ENCODE peak calls at places on chromosomes 1 and 21, in ten cellular contexts. Y, Q, X, A, V, C, W, N, S and J are unnamed samples. For H3K4me1, the result is how much of the 10 kb centered on the place peaks cover.

GRCh38 chr1:31848381-31848897 is 32.6 kb upstream of the SPOCD1 start:
- DNase-seq in S (no peak), Y (no peak), N (peak), C (no peak), Q (no peak), W (peak), X (no peak), A (peak), V (no peak), J (peak)

GRCh38 chr1:30383131-30383793 is 340.1 kb downstream of the MATN1 start:
- DNase-seq in V (no peak), N (no peak), X (no peak), W (no peak), A (peak), Y (no peak), S (no peak), Q (no peak), C (peak), J (no peak)

GRCh38 chr21:26795866-26796329 is 49.3 kb downstream of the ADAMTS1 start:
- DNase-seq in S (no peak), Y (no peak), W (no peak), N (no peak), A (no peak), C (peak), V (peak), X (peak), Q (no peak), J (no peak)

GRCh38 chr1:194043984-194044755 is 857.8 kb upstream of the B3GALT2 start:
- DNase-seq in Q (no peak), S (no peak), C (peak), A (no peak), N (no peak), Y (no peak), W (no peak), V (no peak), X (no peak), J (no peak)

GRCh38 chr1:33337994-33338494 is 17.1 kb upstream of the A3GALT2 start:
- DNase-seq in Q (no peak), C (peak), A (no peak), S (no peak), X (no peak), W (no peak), V (no peak), Y (no peak), N (no peak), J (no peak)

GRCh38 chr1:205172729-205173366 is 38.7 kb downstream of the DSTYK start:
- DNase-seq in W (no peak), A (no peak), Q (no peak), C (peak), V (no peak), S (no peak), X (peak), N (no peak), Y (peak), J (no peak)

GRCh38 chr1:184643661-184644060 is 111.0 kb downstream of the EDEM3 start:
- DNase-seq in A (no peak), X (no peak), C (no peak), Y (no peak), Q (no peak), W (no peak), S (no peak), V (no peak), N (no peak), J (no peak)

GRCh38 chr1:1926886-1927660 is 8.0 kb upstream of the TMEM52 start:
- DNase-seq in Y (no peak), C (no peak), W (no peak), N (no peak), A (no peak), V (no peak), Q (no peak), S (no peak), X (peak), J (no peak)

GRCh38 chr1:28509705-28510349 is 4.0 kb downstream of the RCC1 start:
- DNase-seq in V (no peak), Y (no peak), X (no peak), Q (no peak), C (peak), A (no peak), N (no peak), S (no peak), W (no peak), J (no peak)

GRCh38 chr21:29145354-29145782 is 14.9 kb downstream of the MAP3K7CL start:
- DNase-seq in N (no peak), Y (no peak), C (peak), V (no peak), X (peak), A (no peak), Q (no peak), W (no peak), S (no peak), J (no peak)

GRCh38 chr1:168392958-168393357 is 112.3 kb downstream of the TBX19 start:
- DNase-seq in V (no peak), S (no peak), N (no peak), W (no peak), X (no peak), Q (no peak), Y (no peak), C (peak), A (no peak), J (no peak)

GRCh38 chr1:38777464-38777957 is 82.1 kb downstream of the RRAGC start:
- DNase-seq in V (no peak), Y (no peak), W (no peak), C (no peak), X (peak), S (no peak), A (no peak), N (no peak), Q (peak), J (no peak)

GRCh38 chr1:236143104-236143948 is 987 bp downstream of the GPR137B start:
- DNase-seq in Q (no peak), C (peak), S (no peak), Y (no peak), N (no peak), A (no peak), X (peak), W (no peak), V (no peak), J (peak)

GRCh38 chr1:200912737-200913407 is 18.2 kb downstream of the INAVA start:
- DNase-seq in X (no peak), W (no peak), A (no peak), N (no peak), Q (no peak), C (no peak), V (no peak), Y (no peak), S (no peak), J (no peak)

GRCh38 chr1:156500847-156501686 is 492 bp upstream of the MEF2D start:
- DNase-seq in N (peak), A (peak), W (peak), C (peak), S (peak), V (peak), Y (peak), X (peak), Q (peak), J (peak)

GRCh38 chr21:41142051-41142795 is 25.7 kb upstream of the BACE2 start:
- DNase-seq in Y (peak), V (no peak), Q (no peak), X (no peak), S (no peak), A (no peak), N (no peak), C (peak), W (no peak), J (no peak)

GRCh38 chr21:37383066-37383465 is 16.5 kb downstream of the DYRK1A start:
- DNase-seq in X (no peak), W (no peak), A (no peak), N (no peak), Y (no peak), S (no peak), V (no peak), C (peak), Q (no peak), J (no peak)

GRCh38 chr1:64974288-64974825 is 8.0 kb upstream of the JAK1 start:
- DNase-seq in N (no peak), X (no peak), W (no peak), A (no peak), V (no peak), Y (no peak), C (no peak), Q (no peak), S (no peak), J (no peak)

GRCh38 chr1:217369996-217370551 is 260.8 kb downstream of the GPATCH2 start:
- DNase-seq in N (no peak), W (no peak), V (no peak), Q (no peak), Y (no peak), S (no peak), A (no peak), X (no peak), C (no peak), J (no peak)

GRCh38 chr1:75521658-75522057 is 89.3 kb downstream of the SLC44A5 start:
- DNase-seq in A (no peak), C (no peak), S (no peak), Q (no peak), Y (no peak), N (no peak), X (no peak), V (no peak), W (no peak), J (no peak)

GRCh38 chr1:227906550-227906991 is 41.2 kb downstream of the WNT9A start:
- DNase-seq in C (no peak), S (no peak), V (no peak), Y (no peak), N (no peak), Q (no peak), X (no peak), W (no peak), A (no peak), J (no peak)

GRCh38 chr1:150842964-150843363 is 33.4 kb downstream of the ARNT start:
- DNase-seq in C (no peak), X (no peak), Y (no peak), A (no peak), Q (no peak), W (no peak), N (no peak), V (no peak), S (no peak), J (no peak)

GRCh38 chr1:240909701-240910457 is 297.9 kb upstream of the GREM2 start:
- DNase-seq in W (no peak), V (no peak), X (no peak), S (no peak), Y (no peak), A (no peak), N (no peak), C (no peak), Q (no peak), J (no peak)

GRCh38 chr1:45340816-45341215 is 576 bp upstream of the MUTYH start:
- DNase-seq in A (no peak), Y (no peak), N (no peak), X (peak), C (peak), Q (no peak), V (no peak), S (no peak), W (no peak), J (no peak)

GRCh38 chr1:97806996-97807395 is 113.8 kb downstream of the DPYD start:
- DNase-seq in N (no peak), X (no peak), V (no peak), Q (no peak), A (no peak), S (no peak), C (peak), Y (no peak), W (no peak), J (no peak)

GRCh38 chr1:3465935-3466321 is 11.5 kb downstream of the ARHGEF16 start:
- DNase-seq in A (peak), Q (no peak), C (no peak), X (no peak), N (no peak), S (peak), Y (no peak), W (no peak), V (no peak), J (no peak)

GRCh38 chr21:35025206-35026152 is 23.6 kb downstream of the RUNX1 start:
- DNase-seq in A (no peak), Y (no peak), N (no peak), S (no peak), Q (no peak), X (no peak), W (no peak), V (no peak), C (peak), J (no peak)

GRCh38 chr1:221715321-221716169 is 26.3 kb downstream of the DUSP10 start:
- DNase-seq in W (no peak), Y (no peak), N (no peak), S (no peak), C (no peak), X (peak), A (no peak), Q (no peak), V (no peak), J (no peak)

GRCh38 chr1:153428790-153429189 is 12.5 kb downstream of the S100A7A start:
- DNase-seq in X (no peak), C (no peak), A (no peak), N (no peak), S (no peak), W (no peak), Y (no peak), V (no peak), Q (peak), J (no peak)

GRCh38 chr1:112325504-112325903 is 70.5 kb upstream of the CTTNBP2NL start:
- DNase-seq in V (no peak), S (no peak), C (peak), A (no peak), W (no peak), Q (no peak), Y (no peak), N (no peak), X (peak), J (no peak)

GRCh38 chr1:21828506-21829210 is 16.6 kb downstream of the LDLRAD2 start:
- DNase-seq in V (no peak), A (no peak), C (no peak), X (no peak), Y (no peak), S (no peak), W (no peak), Q (no peak), N (no peak), J (no peak)

DNA sequence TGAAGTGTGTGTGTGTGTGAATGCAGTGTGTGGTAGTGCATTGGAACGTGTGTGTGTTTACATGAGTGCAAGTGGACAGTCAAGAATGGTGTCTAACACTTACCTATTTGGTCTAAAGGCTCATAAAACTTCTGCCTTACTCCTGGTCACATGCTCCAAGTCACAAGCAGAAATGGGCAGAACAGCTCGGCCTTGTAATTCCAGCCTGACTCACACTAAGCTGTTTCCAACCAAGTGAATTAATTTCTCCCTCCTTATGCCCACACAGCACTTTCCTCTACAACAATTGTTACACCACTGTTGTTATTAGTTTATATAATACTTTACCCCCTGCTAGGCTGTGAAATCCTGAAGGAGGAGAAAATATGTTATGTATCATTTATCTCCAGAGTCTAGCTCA is 43.8 kb downstream of the DDR2 start:
- DNase-seq in C (peak), N (no peak), A (no peak), S (no peak), X (peak), W (no peak), V (no peak), Q (no peak), Y (no peak), J (no peak)
- H3K4me1 ChIP-seq in C (under half), N (under half), A (under half), S (under half), X (under half), W (under half), V (under half), Q (half or more), Y (under half), J (under half)

GRCh38 chr1:199687321-199687720 is 340.2 kb upstream of the NR5A2 start:
- DNase-seq in X (no peak), V (no peak), A (no peak), Y (no peak), S (no peak), Q (no peak), W (no peak), N (no peak), C (peak), J (no peak)

GRCh38 chr1:199684686-199685273 is 342.7 kb upstream of the NR5A2 start:
- DNase-seq in N (no peak), A (no peak), X (peak), Y (no peak), V (no peak), S (no peak), Q (no peak), W (no peak), C (peak), J (peak)

GRCh38 chr1:199685369-199685768 is 342.1 kb upstream of the NR5A2 start:
- DNase-seq in W (no peak), C (peak), A (no peak), V (no peak), S (no peak), Q (no peak), N (no peak), Y (no peak), X (peak), J (no peak)

GRCh38 chr1:199682081-199682480 is 345.4 kb upstream of the NR5A2 start:
- DNase-seq in Y (no peak), W (no peak), Q (no peak), X (no peak), C (no peak), V (no peak), A (no peak), N (no peak), S (no peak), J (no peak)
- H3K27ac ChIP-seq in Y (no peak), W (no peak), Q (no peak), X (no peak), C (no peak), V (no peak), A (no peak), N (no peak), S (no peak), J (no peak)

GRCh38 chr1:196344462-196344861 is 263.8 kb downstream of the KCNT2 start:
- DNase-seq in Q (no peak), S (no peak), X (no peak), Y (no peak), A (no peak), C (no peak), V (no peak), W (no peak), N (no peak), J (no peak)
- H3K4me3 ChIP-seq in Q (no peak), S (no peak), X (no peak), Y (no peak), A (no peak), C (no peak), V (no peak), W (no peak), N (no peak), J (no peak)

GRCh38 chr1:115678141-115678540 is 36.4 kb downstream of the VANGL1 start:
- DNase-seq in S (no peak), Y (no peak), C (no peak), A (no peak), W (no peak), V (no peak), X (no peak), Q (no peak), N (no peak), J (no peak)

GRCh38 chr1:115679141-115679611 is 37.4 kb downstream of the VANGL1 start:
- DNase-seq in N (no peak), Y (no peak), W (no peak), S (no peak), V (peak), C (peak), A (no peak), X (peak), Q (peak), J (no peak)

GRCh38 chr1:115676498-115677171 is 34.9 kb downstream of the VANGL1 start:
- DNase-seq in N (no peak), Q (no peak), V (no peak), Y (no peak), W (no peak), C (no peak), X (no peak), A (no peak), S (no peak), J (no peak)

GRCh38 chr1:115677570-115677969 is 35.8 kb downstream of the VANGL1 start:
- DNase-seq in S (no peak), A (no peak), Y (no peak), W (no peak), C (no peak), X (no peak), N (no peak), V (no peak), Q (no peak), J (no peak)

DNA sequence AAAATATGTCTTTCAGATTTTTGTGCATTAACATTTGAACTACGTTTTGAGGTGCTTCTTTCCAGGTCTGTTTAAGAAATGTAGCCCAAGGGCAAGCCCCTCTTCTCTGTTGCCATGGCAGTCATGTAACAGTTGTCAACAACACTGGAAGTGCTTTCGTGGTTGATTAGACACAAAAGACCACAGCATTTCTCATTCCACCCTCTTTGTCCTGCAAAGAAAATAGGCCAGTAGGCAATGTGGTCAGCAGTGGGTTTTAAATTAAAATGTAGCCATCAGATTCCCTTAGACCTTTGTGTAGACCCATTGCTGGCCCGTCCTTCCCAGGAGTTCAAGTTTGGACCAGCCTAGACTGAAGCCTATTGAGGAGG is 35.4 kb downstream of the VANGL1 start:
- DNase-seq in S (no peak), Q (no peak), N (no peak), V (no peak), W (no peak), X (no peak), Y (no peak), A (no peak), C (peak), J (no peak)
- H3K4me1 ChIP-seq in S (under half), Q (under half), N (under half), V (under half), W (under half), X (under half), Y (half or more), A (under half), C (under half), J (under half)